ENCODE peak calls at places on chromosomes 2 and 18, in four cellular contexts. O, F, L and H are unnamed samples.

GRCh38 chr18:59612461-59612860 is 84.8 kb downstream of the CCBE1 start:
- DNase-seq in O (no peak), L (no peak), F (no peak), H (peak)

GRCh38 chr2:80374105-80374504 is 69.6 kb upstream of the LRRTM1 start:
- DNase-seq in L (no peak), F (no peak), O (no peak), H (no peak)

GRCh38 chr18:71849407-71849806 is 694.7 kb downstream of the CBLN2 start:
- DNase-seq in F (no peak), L (no peak), O (no peak), H (no peak)

GRCh38 chr2:120509991-120510735 is 164.2 kb downstream of the INHBB start:
- DNase-seq in O (peak), L (no peak), F (no peak), H (no peak)

GRCh38 chr18:65750421-65751144 is at the start of gene CDH7:
- DNase-seq in O (no peak), L (no peak), F (no peak), H (no peak)

GRCh38 chr2:174785481-174785880 is 21.2 kb upstream of the CHRNA1 start:
- DNase-seq in F (no peak), O (no peak), L (no peak), H (no peak)

GRCh38 chr18:74739926-74740325 is 142.3 kb downstream of the ZNF407 start:
- DNase-seq in L (no peak), O (no peak), F (no peak), H (peak)

GRCh38 chr2:236083934-236084333 is 84.3 kb downstream of the GBX2 start:
- DNase-seq in F (no peak), O (no peak), L (no peak), H (no peak)

GRCh38 chr2:217366246-217366645 is 506.4 kb upstream of the TNP1 start:
- DNase-seq in O (no peak), L (peak), F (no peak), H (no peak)

GRCh38 chr2:227188292-227188691 is 23.9 kb downstream of the COL4A3 start:
- DNase-seq in F (no peak), L (peak), O (no peak), H (peak)

GRCh38 chr2:111698743-111699554 is 185.0 kb downstream of the ANAPC1 start:
- DNase-seq in L (peak), O (peak), F (peak), H (peak)

GRCh38 chr2:240460243-240460630 is 24.8 kb downstream of the GPC1 start:
- DNase-seq in F (no peak), L (no peak), O (no peak), H (no peak)

GRCh38 chr18:31718386-31718785 is 34.0 kb upstream of the B4GALT6 start:
- DNase-seq in L (no peak), F (no peak), O (no peak), H (no peak)

GRCh38 chr2:53302455-53302854 is 465.1 kb upstream of the CHAC2 start:
- DNase-seq in L (no peak), O (no peak), F (no peak), H (no peak)

GRCh38 chr18:50969448-50969847 is 1.6 kb downstream of the ELAC1 start:
- DNase-seq in O (no peak), L (no peak), F (no peak), H (no peak)

GRCh38 chr18:50970006-50970405 is 2.2 kb downstream of the ELAC1 start:
- DNase-seq in F (no peak), L (no peak), O (no peak), H (no peak)

GRCh38 chr18:50973367-50974126 is 5.7 kb downstream of the ELAC1 start:
- DNase-seq in O (no peak), F (peak), L (peak), H (peak)

DNA sequence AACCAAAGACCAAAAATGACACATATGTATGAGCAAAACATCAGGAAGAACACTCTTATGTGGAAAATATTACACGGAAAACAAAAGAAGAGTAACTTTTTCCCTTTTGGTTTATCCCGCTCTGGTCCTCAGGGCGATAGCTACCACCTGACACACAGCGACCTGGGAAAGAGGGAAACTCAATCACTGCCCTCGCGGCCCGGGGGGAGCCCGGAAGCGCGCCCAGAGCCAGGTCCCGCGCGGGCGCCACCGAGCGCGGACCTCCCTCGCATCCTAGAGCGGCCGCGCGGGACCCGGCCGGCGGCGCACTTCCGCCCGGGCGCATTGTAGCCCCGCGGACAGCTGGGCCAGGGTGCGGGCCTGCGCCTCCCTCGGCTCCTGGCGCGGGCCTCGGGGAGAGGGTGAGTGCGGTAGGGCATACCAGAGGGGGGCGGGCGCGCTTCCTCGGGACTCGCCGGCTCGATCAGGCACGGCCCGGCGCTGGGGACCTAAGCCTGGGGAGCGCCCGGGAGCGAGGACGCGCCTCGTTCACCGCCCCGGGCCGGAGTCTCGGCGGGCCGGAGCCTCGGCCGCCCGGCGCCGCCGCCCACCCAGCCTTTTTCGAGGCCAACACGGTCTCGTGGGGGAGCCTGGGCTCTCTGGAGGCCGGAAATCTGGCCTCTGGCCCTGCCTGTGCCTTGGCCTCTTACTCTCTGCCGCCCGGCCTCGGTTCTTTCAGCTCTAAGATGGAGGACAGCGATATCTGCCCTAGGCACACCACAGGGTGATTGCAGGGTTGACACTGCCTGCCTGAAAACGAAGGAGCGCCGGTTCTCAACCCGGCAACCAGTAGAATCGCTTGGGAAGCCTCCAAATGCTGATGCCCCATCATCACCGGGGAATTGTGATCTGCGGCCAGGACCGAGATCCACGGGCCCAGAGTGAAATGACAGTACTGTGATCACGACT is at the start of gene ELAC1:
- DNase-seq in F (peak), O (peak), L (peak), H (peak)
- TF ChIP-seq CTCF in F (no peak), O (no peak), L (no peak), H (no peak)

DNA sequence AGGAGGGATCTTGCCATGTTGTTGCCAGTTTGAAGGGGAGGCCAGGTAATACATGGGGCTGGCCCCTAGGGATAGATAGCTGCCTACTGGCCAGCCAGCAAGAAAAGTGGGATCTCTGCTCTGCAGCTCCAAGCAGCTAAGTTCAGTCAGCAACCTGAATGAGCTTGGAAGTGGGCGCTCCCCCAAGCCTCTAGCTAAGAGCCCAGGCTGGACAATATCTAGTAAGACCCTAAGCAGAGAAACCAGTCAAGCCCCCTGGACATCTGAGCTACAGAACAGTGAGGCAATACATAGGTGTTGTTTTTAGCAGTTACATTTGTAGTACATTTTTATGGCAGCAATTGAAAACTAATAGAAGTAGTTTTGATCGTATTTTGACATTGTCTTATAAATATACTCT is 409.8 kb upstream of the SMIM21 start:
- DNase-seq in O (no peak), L (no peak), F (no peak), H (no peak)
- TF ChIP-seq CTCF in O (no peak), L (no peak), F (no peak), H (no peak)

GRCh38 chr2:23404426-23404825 is 19.4 kb downstream of the KLHL29 start:
- DNase-seq in L (peak), O (peak), F (peak), H (peak)
- TF ChIP-seq CTCF in L (peak), O (peak), F (peak), H (peak)

DNA sequence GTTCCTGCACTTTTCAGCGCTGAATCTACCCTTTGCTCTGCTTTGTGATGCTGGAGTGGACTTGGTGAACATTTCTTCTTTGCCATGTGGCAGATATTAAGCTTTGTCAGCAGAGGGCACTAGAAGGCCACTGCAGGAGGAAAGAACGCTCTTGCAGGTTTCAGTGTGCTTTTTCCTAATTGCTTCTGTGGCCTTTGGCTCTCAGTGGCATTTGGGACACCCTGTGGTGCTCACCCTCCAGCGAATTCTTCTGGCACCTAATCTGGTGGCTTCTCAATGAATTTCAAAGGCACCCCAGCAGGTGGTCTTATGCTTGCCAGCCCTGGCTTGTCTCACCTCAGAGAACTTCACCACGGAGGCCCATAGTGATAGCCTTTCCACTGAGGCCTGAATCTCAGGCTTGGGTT is 146.7 kb downstream of the MYO3B start:
- DNase-seq in F (peak), O (peak), L (peak), H (peak)
- TF ChIP-seq CTCF in F (peak), O (peak), L (peak), H (peak)

GRCh38 chr2:239273280-239274234 is 127.3 kb downstream of the HDAC4 start:
- DNase-seq in O (no peak), F (no peak), L (no peak), H (no peak)

GRCh38 chr2:239276813-239277193 is 124.0 kb downstream of the HDAC4 start:
- DNase-seq in L (no peak), F (no peak), O (no peak), H (no peak)

GRCh38 chr2:239275871-239276812 is 124.7 kb downstream of the HDAC4 start:
- DNase-seq in L (no peak), F (no peak), O (no peak), H (peak)

GRCh38 chr2:239274391-239275001 is 126.3 kb downstream of the HDAC4 start:
- DNase-seq in F (peak), O (no peak), L (peak), H (peak)

DNA sequence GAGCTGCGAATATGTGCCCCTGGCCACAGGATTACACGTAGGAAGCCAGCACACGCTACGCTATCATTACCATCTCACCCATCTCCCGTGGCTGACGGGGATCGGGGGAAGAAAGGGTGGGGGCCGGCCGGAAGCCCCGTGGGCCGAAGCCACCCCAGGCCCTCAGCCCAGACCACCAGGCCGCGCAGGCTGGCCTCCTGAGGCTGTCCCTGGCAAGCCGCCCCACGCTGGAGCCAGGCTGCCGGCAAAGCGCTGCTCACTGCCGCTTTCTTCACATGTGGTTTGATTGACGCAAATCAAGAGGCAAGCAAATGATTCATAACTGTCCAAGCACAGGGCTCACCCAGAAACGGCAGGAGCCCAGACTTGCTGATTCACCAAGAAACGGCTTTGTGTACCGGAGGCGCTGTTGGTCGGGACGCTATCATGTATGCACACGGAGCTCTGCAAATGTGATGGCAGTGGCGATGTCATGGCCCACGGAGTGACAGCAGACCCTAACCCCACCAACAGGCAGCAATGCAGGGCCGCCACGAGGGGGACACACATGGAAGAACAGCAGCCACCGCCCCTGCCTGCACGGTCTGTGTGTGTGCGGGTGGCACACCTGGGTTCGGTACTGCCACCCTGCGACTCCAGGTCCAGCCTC is 125.7 kb downstream of the HDAC4 start:
- DNase-seq in L (peak), F (peak), O (no peak), H (peak)
- TF ChIP-seq CTCF in L (peak), F (no peak), O (no peak), H (no peak)

DNA sequence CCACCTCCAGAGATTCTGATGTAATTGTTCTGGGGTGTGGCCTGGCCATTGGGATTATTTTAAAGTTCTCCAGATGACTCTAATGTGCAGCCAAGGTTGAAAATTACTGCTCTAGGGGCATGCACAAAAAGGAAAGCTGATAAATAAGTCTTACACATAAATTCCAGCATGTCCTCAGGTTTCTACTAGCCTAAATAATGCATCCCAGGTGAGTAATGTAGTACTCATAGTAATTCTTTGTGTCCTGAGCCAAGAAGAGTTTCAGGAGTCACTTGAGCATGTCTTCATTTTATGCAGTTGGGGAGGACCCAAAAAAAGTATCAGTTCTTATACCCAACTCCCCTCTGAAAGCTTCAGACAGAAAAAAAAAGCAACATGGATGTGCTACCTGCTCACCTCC is 130.1 kb upstream of the SP5 start:
- DNase-seq in L (no peak), F (peak), O (no peak), H (no peak)
- TF ChIP-seq CTCF in L (no peak), F (no peak), O (no peak), H (no peak)

DNA sequence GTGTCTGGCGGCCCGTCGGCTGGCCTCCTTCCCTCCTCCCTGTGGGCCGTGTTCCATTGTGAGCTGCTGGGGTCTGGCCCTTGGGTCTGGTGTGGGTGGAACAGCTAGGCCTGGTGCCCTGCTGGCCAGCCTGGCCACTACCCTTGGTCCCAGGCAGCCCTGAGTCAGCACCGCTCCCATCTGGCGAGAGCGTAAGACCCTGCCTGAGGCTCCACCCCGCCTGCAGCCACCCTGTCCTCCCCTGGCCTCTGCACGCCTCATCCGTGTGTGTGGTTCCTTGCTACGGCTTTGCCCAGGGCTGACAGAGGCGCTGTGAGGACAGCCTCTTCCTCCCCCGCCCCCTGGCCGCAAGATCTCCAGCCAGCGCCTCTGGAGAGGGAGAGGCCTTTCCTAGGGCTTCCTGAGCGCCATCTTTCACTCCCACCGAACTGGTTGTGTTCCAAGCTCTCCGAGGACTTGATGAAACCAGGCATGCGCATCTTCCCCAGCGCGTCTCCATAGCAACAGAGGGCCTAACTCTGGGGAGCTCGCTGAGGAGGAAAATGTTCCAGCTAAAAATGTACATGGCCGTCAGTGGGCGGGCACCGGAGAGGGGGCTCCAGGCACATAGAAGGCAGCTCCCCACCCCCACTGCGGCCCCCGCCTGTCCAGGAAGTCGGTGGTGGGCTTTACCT is 83.0 kb downstream of the STPG4 start:
- DNase-seq in F (no peak), O (no peak), L (no peak), H (peak)
- TF ChIP-seq CTCF in F (no peak), O (no peak), L (no peak), H (peak)

DNA sequence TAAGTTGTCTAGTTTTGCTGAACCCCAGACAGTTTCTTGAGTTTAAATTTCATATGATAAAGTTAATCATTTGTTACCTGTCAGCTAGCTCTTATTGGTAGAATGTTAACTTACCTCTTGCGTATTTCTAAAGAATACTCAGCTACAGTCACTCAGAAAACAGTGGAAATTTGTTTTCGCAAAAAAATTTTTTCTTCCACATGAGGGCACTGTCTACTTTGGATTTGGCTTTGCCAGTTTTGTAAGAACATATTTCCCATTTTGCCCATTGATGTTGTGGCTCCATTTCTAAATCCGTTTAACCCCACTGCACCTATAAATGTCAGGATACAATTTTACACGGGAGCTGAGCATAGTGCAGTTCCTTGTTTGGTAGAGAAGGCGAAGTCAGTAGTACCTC is 19.1 kb upstream of the GCFC2 start:
- DNase-seq in F (no peak), L (peak), O (peak), H (peak)
- TF ChIP-seq CTCF in F (peak), L (peak), O (peak), H (no peak)

GRCh38 chr18:45341454-45341853 is 273.8 kb upstream of the SLC14A2 start:
- DNase-seq in F (no peak), L (no peak), O (no peak), H (no peak)
- TF ChIP-seq CTCF in F (no peak), L (peak), O (no peak), H (peak)